ENCODE peak calls at places on chromosome 3, in nine cellular contexts. P is CD8-positive, alpha-beta T cell; U is pancreas; K is RWPE1; L is A549; V is H1; E is activated B cell treated with CpG ODN at 0.5 μM for 24 hours; D is esophagus muscularis mucosa; J is AG04450. Q is an unnamed sample.

GRCh38 chr3:7793786-7794185 is 707.8 kb upstream of the LMCD1 start:
- DNase-seq in L (no peak), V (no peak), U (no peak), P (no peak), J (no peak), K (no peak), D (no peak), E (no peak), Q (no peak)

GRCh38 chr3:42351221-42351620 is 59.2 kb downstream of the LYZL4 start:
- DNase-seq in K (no peak), U (no peak), E (no peak), D (no peak), P (no peak), J (no peak), L (no peak), V (no peak), Q (no peak)

GRCh38 chr3:168289480-168289879 is 193.8 kb upstream of the GOLIM4 start:
- DNase-seq in V (no peak), J (no peak), P (no peak), D (no peak), K (no peak), U (no peak), L (no peak), E (no peak), Q (no peak)

GRCh38 chr3:146589899-146590508 is 15.1 kb downstream of the PLSCR5 start:
- DNase-seq in E (no peak), U (no peak), J (peak; percentile 15), P (no peak), K (peak; percentile 46), L (peak; percentile 60), D (no peak), V (no peak), Q (no peak)

GRCh38 chr3:186476044-186476468 is 68.1 kb downstream of the CRYGS start:
- DNase-seq in D (peak; percentile 88), E (no peak), J (no peak), U (no peak), P (no peak), V (peak; percentile 24), K (peak; percentile 17), L (no peak), Q (no peak)

GRCh38 chr3:131988209-131988608 is 46.6 kb downstream of the CPNE4 start:
- DNase-seq in J (no peak), P (no peak), V (no peak), K (no peak), D (no peak), E (no peak), L (no peak), U (no peak), Q (no peak)

GRCh38 chr3:38479431-38480092 is 16.6 kb upstream of the EXOG start:
- DNase-seq in V (no peak), K (peak; percentile 62), L (peak; percentile 66), U (peak; percentile 56), J (peak; percentile 37), E (no peak), D (peak; percentile 89), P (peak; percentile 48), Q (peak; percentile 57)

GRCh38 chr3:176526194-176526593 is 671.1 kb downstream of the TBL1XR1 start:
- DNase-seq in K (no peak), V (no peak), U (no peak), P (no peak), D (no peak), J (no peak), L (no peak), E (no peak), Q (no peak)

GRCh38 chr3:89845053-89845452 is 737.6 kb downstream of the EPHA3 start:
- DNase-seq in K (no peak), D (no peak), V (no peak), U (no peak), L (no peak), J (no peak), P (no peak), E (no peak), Q (no peak)

GRCh38 chr3:113275876-113276580 is 64.7 kb downstream of the BOC start:
- DNase-seq in P (no peak), V (no peak), E (peak; percentile 32), K (peak; percentile 16), U (no peak), L (no peak), J (no peak), D (no peak), Q (no peak)

GRCh38 chr3:184884359-184885017 is 72.5 kb downstream of the VPS8 start:
- DNase-seq in U (no peak), K (no peak), P (no peak), V (no peak), L (no peak), E (no peak), J (no peak), D (no peak), Q (no peak)

GRCh38 chr3:195876297-195877031 is 31.9 kb downstream of the TNK2 start:
- DNase-seq in E (no peak), D (no peak), K (no peak), P (no peak), J (no peak), L (peak; percentile 44), U (no peak), V (no peak), Q (no peak)

GRCh38 chr3:29279830-29280229 is 1.0 kb upstream of the RBMS3 start:
- DNase-seq in P (no peak), K (no peak), J (no peak), U (no peak), E (no peak), V (no peak), L (no peak), D (no peak), Q (no peak)

GRCh38 chr3:176950743-176951142 is 246.5 kb downstream of the TBL1XR1 start:
- DNase-seq in E (no peak), U (no peak), L (no peak), K (peak; percentile 80), D (no peak), J (no peak), P (no peak), V (no peak), Q (no peak)

GRCh38 chr3:108124337-108125150 is 33.7 kb upstream of the CD47 start:
- DNase-seq in P (peak; percentile 57), L (no peak), V (no peak), K (no peak), U (no peak), D (no peak), E (peak; percentile 61), J (no peak), Q (no peak)

GRCh38 chr3:9168230-9168629 is 81.2 kb downstream of the SRGAP3 start:
- DNase-seq in L (no peak), D (no peak), V (no peak), J (no peak), U (no peak), K (no peak), P (no peak), E (no peak), Q (no peak)

GRCh38 chr3:165532851-165533250 is 304.4 kb downstream of the BCHE start:
- DNase-seq in D (no peak), J (no peak), V (no peak), K (no peak), L (no peak), U (no peak), E (no peak), P (no peak), Q (no peak)

GRCh38 chr3:115399751-115400150 is 223.6 kb upstream of the GAP43 start:
- DNase-seq in L (no peak), P (no peak), E (no peak), U (no peak), J (no peak), K (no peak), D (no peak), V (no peak), Q (no peak)

GRCh38 chr3:33092496-33093254 is 4.3 kb downstream of the GLB1 start:
- DNase-seq in E (no peak), L (no peak), U (no peak), D (no peak), V (no peak), P (no peak), K (no peak), J (no peak), Q (no peak)
- TF ChIP-seq CTCF in E (no peak), L (no peak), U (no peak), D (no peak), V (no peak), P (no peak), K (no peak), J (no peak), Q (no peak)

DNA sequence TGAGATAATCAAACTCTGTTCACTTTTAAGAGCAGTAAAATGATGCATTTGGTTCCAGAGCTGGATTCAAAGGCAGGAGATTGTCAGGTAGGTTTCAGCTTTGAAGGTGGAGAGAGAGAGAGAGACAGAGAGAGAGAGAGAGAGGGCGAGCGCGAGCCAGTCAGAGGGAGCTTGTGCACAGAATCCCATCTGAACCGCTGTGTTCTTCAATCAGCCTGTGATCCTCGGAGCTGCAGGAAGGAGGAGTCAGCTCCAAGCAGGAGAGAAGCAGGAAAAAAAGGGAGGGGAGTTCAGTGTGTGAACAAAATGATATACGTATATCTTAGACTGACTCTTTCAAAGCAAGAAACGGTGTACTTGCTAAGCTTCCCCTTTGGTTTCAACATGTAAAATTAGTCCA is at the start of gene GPR149:
- DNase-seq in V (no peak), P (no peak), K (no peak), D (no peak), E (no peak), U (no peak), L (peak; percentile 25), J (no peak), Q (no peak)
- TF ChIP-seq CTCF in V (peak; percentile 3), P (no peak), K (no peak), D (no peak), E (no peak), U (no peak), L (no peak), J (no peak), Q (no peak)

GRCh38 chr3:57985176-57985976 is 22.8 kb upstream of the FLNB start:
- DNase-seq in E (no peak), U (no peak), P (no peak), L (no peak), K (no peak), J (no peak), D (no peak), V (no peak), Q (no peak)

GRCh38 chr3:57985977-57986246 is 22.3 kb upstream of the FLNB start:
- DNase-seq in V (no peak), U (no peak), K (no peak), L (no peak), E (no peak), J (no peak), P (no peak), D (no peak), Q (no peak)

GRCh38 chr3:57982561-57983243 is 25.5 kb upstream of the FLNB start:
- DNase-seq in L (no peak), V (no peak), E (no peak), U (no peak), J (no peak), D (no peak), P (no peak), K (no peak), Q (no peak)

GRCh38 chr3:57983734-57984518 is 24.3 kb upstream of the FLNB start:
- DNase-seq in K (peak; percentile 48), E (peak; percentile 34), J (peak; percentile 66), U (peak; percentile 43), L (peak; percentile 96), P (no peak), V (no peak), D (no peak), Q (no peak)

GRCh38 chr3:57986261-57986660 is 22.0 kb upstream of the FLNB start:
- DNase-seq in J (no peak), L (no peak), K (no peak), E (no peak), P (no peak), V (no peak), U (no peak), D (no peak), Q (no peak)
- TF ChIP-seq CTCF in J (no peak), L (no peak), K (no peak), E (no peak), P (no peak), V (no peak), U (no peak), D (no peak), Q (no peak)

GRCh38 chr3:143135150-143135549 is 15.6 kb downstream of the CHST2 start:
- DNase-seq in K (peak; percentile 97), L (peak; percentile 10), E (no peak), P (no peak), U (peak; percentile 20), J (peak; percentile 79), D (no peak), V (no peak), Q (no peak)
- TF ChIP-seq CTCF in K (no peak), L (no peak), E (no peak), P (no peak), U (no peak), J (no peak), D (no peak), V (no peak), Q (no peak)